ENCODE peak calls at places on chromosomes 11 and 22, in eight cellular contexts. V is psoas muscle; A is activated CD4-positive, alpha-beta T cell treated with anti-CD3 and anti-CD28 coated beads for 24 hours; E is stimulated activated CD4-positive, alpha-beta T cell treated with anti-CD3 and anti-CD28 coated beads, TNF-alpha, amount 100 ng/mL, for 24 hours; Q is HFF-Myc; B is HEK293T; R is heart left ventricle; Y is cardiac fibroblast. P is an unnamed sample.

GRCh38 chr11:129703846-129704245 is 111.8 kb upstream of the TMEM45B start:
- DNase-seq in R (no peak), B (no peak), Q (no peak), V (no peak), Y (peak; percentile 17), E (no peak), A (no peak), P (no peak)

GRCh38 chr11:83724704-83725114 is 438.5 kb upstream of the CCDC90B start:
- DNase-seq in R (no peak), V (no peak), B (no peak), Y (peak; percentile 18), E (no peak), Q (no peak), A (no peak), P (no peak)

GRCh38 chr11:6437993-6438392 is 2.8 kb downstream of the HPX start:
- DNase-seq in V (no peak), B (no peak), R (no peak), E (no peak), A (no peak), Y (no peak), Q (no peak), P (no peak)

GRCh38 chr11:72577271-72577681 is 96.9 kb downstream of the PDE2A start:
- DNase-seq in B (no peak), Q (no peak), E (no peak), Y (no peak), A (no peak), V (peak; percentile 10), R (no peak), P (no peak)

GRCh38 chr11:69178819-69179482 is 23.2 kb downstream of the SMIM38 start:
- DNase-seq in B (no peak), V (no peak), R (no peak), Q (no peak), A (no peak), Y (no peak), E (no peak), P (no peak)

GRCh38 chr11:83480251-83480650 is 194.1 kb upstream of the CCDC90B start:
- DNase-seq in V (no peak), E (no peak), B (no peak), Q (no peak), A (no peak), Y (peak; percentile 1), R (no peak), P (no peak)

GRCh38 chr11:121572581-121573059 is 119.9 kb upstream of the SORL1-AS1 start:
- DNase-seq in Q (no peak), A (no peak), R (no peak), Y (no peak), V (no peak), B (no peak), E (no peak), P (no peak)

GRCh38 chr11:75508051-75508561 is 17.6 kb downstream of the GDPD5 start:
- DNase-seq in R (no peak), A (no peak), B (no peak), Y (no peak), E (no peak), V (no peak), Q (no peak), P (no peak)

GRCh38 chr22:29130490-29130889 is 57.7 kb downstream of the KREMEN1 start:
- DNase-seq in V (no peak), A (no peak), Q (no peak), B (no peak), Y (no peak), R (no peak), E (no peak), P (no peak)

GRCh38 chr11:110053848-110054414 is 39.3 kb upstream of the ZC3H12C start:
- DNase-seq in V (no peak), A (no peak), Y (no peak), R (no peak), Q (no peak), E (no peak), B (no peak), P (no peak)

GRCh38 chr22:29727248-29727551 is 7.4 kb downstream of the CABP7 start:
- DNase-seq in B (peak; percentile 73), E (no peak), Q (no peak), Y (peak; percentile 51), A (no peak), V (peak; percentile 74), R (no peak), P (no peak)

GRCh38 chr11:60363542-60364525 is 14.5 kb upstream of the MS4A7 start:
- DNase-seq in V (no peak), B (peak; percentile 43), E (peak; percentile 17), A (peak; percentile 49), Y (peak; percentile 59), Q (peak; percentile 14), R (peak; percentile 29), P (peak; percentile 22)

GRCh38 chr22:19179472-19180048 is 1.0 kb upstream of the SLC25A1 start:
- DNase-seq in Y (peak; percentile 94), A (no peak), Q (no peak), V (peak; percentile 87), R (peak; percentile 76), B (peak; percentile 87), E (no peak), P (peak; percentile 70)

GRCh38 chr11:10500263-10500601 is 40.8 kb downstream of the RNF141 start:
- DNase-seq in V (no peak), R (no peak), B (no peak), E (no peak), A (no peak), Q (no peak), Y (no peak), P (no peak)

GRCh38 chr22:40651563-40652501 is 15.3 kb upstream of the MRTFA start:
- DNase-seq in E (peak; percentile 69), R (peak; percentile 96), V (peak; percentile 98), B (peak; percentile 93), A (peak; percentile 69), Y (peak; percentile 100), Q (peak; percentile 96), P (peak; percentile 99)

GRCh38 chr11:64088159-64089026 is 52.7 kb downstream of the FLRT1 start:
- DNase-seq in E (no peak), Q (no peak), B (peak; percentile 56), R (no peak), Y (no peak), V (no peak), A (no peak), P (no peak)

GRCh38 chr11:94507485-94507884 is 4.8 kb upstream of the C11orf97 start:
- DNase-seq in Y (no peak), Q (no peak), E (no peak), A (no peak), V (no peak), B (no peak), R (no peak), P (no peak)

GRCh38 chr11:87432006-87432405 is 394.3 kb downstream of the TMEM135 start:
- DNase-seq in B (no peak), Y (peak; percentile 12), Q (no peak), E (no peak), A (no peak), R (no peak), V (no peak), P (peak; percentile 81)

GRCh38 chr22:45757068-45757467 is 85.4 kb downstream of the ATXN10 start:
- DNase-seq in Q (no peak), A (no peak), Y (peak; percentile 69), V (no peak), E (no peak), B (peak; percentile 18), R (peak; percentile 14), P (no peak)

GRCh38 chr22:22856885-22857606 is 30.6 kb upstream of the IGLL5 start:
- DNase-seq in Q (no peak), Y (no peak), A (no peak), V (no peak), B (no peak), R (no peak), E (no peak), P (no peak)

GRCh38 chr22:19783531-19784395 is 23.2 kb downstream of the TBX1 start:
- DNase-seq in B (no peak), E (no peak), V (peak; percentile 17), Y (no peak), Q (no peak), R (no peak), A (no peak), P (no peak)